ENCODE peak calls at places on chromosome 17, in four cellular contexts. E, N, C and W are unnamed samples.

GRCh38 chr17:74738051-74738996 is 1.3 kb downstream of the RAB37 start:
- DNase-seq in C (no peak), E (no peak), N (peak; percentile 60), W (peak; percentile 97)

GRCh38 chr17:50043290-50044148 is 12.4 kb upstream of the ITGA3 start:
- DNase-seq in N (no peak), C (no peak), E (no peak), W (no peak)

GRCh38 chr17:15918661-15919259 is 26.2 kb upstream of the ADORA2B start:
- DNase-seq in C (no peak), N (no peak), E (no peak), W (no peak)

GRCh38 chr17:50256826-50257573 is 17.3 kb upstream of the TMEM92 start:
- DNase-seq in E (no peak), C (no peak), N (no peak), W (no peak)

GRCh38 chr17:31593806-31594205 is 202.3 kb downstream of the RAB11FIP4 start:
- DNase-seq in E (no peak), C (no peak), N (no peak), W (no peak)

GRCh38 chr17:59878624-59879023 is 14.1 kb downstream of the TUBD1 start:
- DNase-seq in N (no peak), C (no peak), E (no peak), W (no peak)

GRCh38 chr17:7589204-7589868 is 558 bp downstream of the SOX15 start:
- DNase-seq in C (peak; percentile 94), N (peak; percentile 39), E (peak; percentile 95), W (peak; percentile 44)

GRCh38 chr17:79836952-79837887 is 2.0 kb downstream of the CBX4 start:
- DNase-seq in N (no peak), E (peak; percentile 93), C (peak; percentile 63), W (peak; percentile 86)

GRCh38 chr17:29927546-29927945 is 2.5 kb downstream of the SSH2 start:
- DNase-seq in E (no peak), C (no peak), N (no peak), W (no peak)

GRCh38 chr17:57946798-57947358 is 8.3 kb downstream of the CUEDC1 start:
- DNase-seq in E (no peak), N (no peak), C (no peak), W (peak; percentile 34)